ENCODE peak calls at places on chromosomes 11 and 22, in nine cellular contexts. B is cardiac fibroblast; M is NCI-H1930; L is NCI-H2029; U is astrocyte of the spinal cord; P is neural crest cell; A is CD8-positive, alpha-beta memory T cell; H is non-pigmented ciliary epithelial cell; I is activated T-cell treated with anti-CD3 and anti-CD28 coated beads for 1 hour. Y is an unnamed sample.

GRCh38 chr22:24445481-24446290 is 18.3 kb downstream of the ADORA2A start:
- DNase-seq in A (no peak), M (no peak), U (no peak), I (no peak), H (no peak), P (no peak), B (no peak), L (no peak), Y (no peak)

GRCh38 chr11:8102965-8103364 is 22.0 kb downstream of the TUB start:
- DNase-seq in B (no peak), P (no peak), L (no peak), U (no peak), H (no peak), I (no peak), M (no peak), A (no peak), Y (no peak)

GRCh38 chr11:118929496-118930151 is 3.9 kb upstream of the BCL9L start:
- DNase-seq in B (peak; percentile 72), U (peak; percentile 86), M (peak; percentile 50), H (no peak), L (peak; percentile 76), I (peak; percentile 68), A (peak; percentile 86), P (peak; percentile 78), Y (peak; percentile 80)

GRCh38 chr11:34614334-34615113 is 6.4 kb upstream of the EHF start:
- DNase-seq in L (no peak), B (peak; percentile 29), I (no peak), M (no peak), U (no peak), P (no peak), H (no peak), A (no peak), Y (no peak)

GRCh38 chr22:21641417-21641794 is 696 bp upstream of the SDF2L1 start:
- DNase-seq in M (no peak), L (no peak), I (no peak), H (no peak), P (peak; percentile 57), A (no peak), B (peak; percentile 70), U (peak; percentile 51), Y (peak; percentile 76)

GRCh38 chr11:66617148-66617814 is 851 bp downstream of the RBM14 start:
- DNase-seq in U (no peak), I (no peak), H (no peak), A (no peak), L (peak; percentile 72), M (no peak), B (peak; percentile 64), P (no peak), Y (no peak)

GRCh38 chr11:27909386-27909785 is 198.6 kb downstream of the KIF18A start:
- DNase-seq in H (no peak), A (no peak), I (no peak), L (no peak), U (no peak), P (no peak), B (no peak), M (no peak), Y (no peak)

GRCh38 chr11:15006139-15006759 is 34.1 kb upstream of the CALCA start:
- DNase-seq in I (no peak), L (peak; percentile 68), P (no peak), U (peak; percentile 51), A (peak; percentile 30), M (peak; percentile 30), H (no peak), B (peak; percentile 76), Y (peak; percentile 42)

Y was measured in endothelial cell of umbilical vein.